ENCODE peak calls at places on chromosomes 16 and 17, in eight cellular contexts. I is activated effector memory CD4-positive, alpha-beta T cell treated with anti-CD3 and anti-CD28 coated beads, Interleukin-2, amount 50 U/mL, for 16 hours; C is AG08395; G is HL-60; D is endothelial cell; K is anterior cingulate cortex; T is psoas muscle; E is endothelial cell of umbilical vein. Q is an unnamed sample.

GRCh38 chr17:6374761-6375312 is 60.1 kb downstream of the AIPL1 start:
- DNase-seq in G (no peak), E (peak), D (no peak), I (peak), T (no peak), C (peak), K (no peak), Q (no peak)

GRCh38 chr16:578870-579405 is 9.2 kb downstream of the PIGQ start:
- DNase-seq in C (peak), K (no peak), D (peak), G (peak), T (peak), E (peak), I (peak), Q (peak)

GRCh38 chr17:77570565-77570898 is 388.0 kb upstream of the TNRC6C start:
- DNase-seq in G (no peak), I (no peak), K (no peak), D (no peak), E (no peak), C (no peak), T (no peak), Q (no peak)

GRCh38 chr16:84518804-84519341 is 14.4 kb upstream of the MEAK7 start:
- DNase-seq in D (no peak), T (no peak), K (no peak), C (no peak), G (no peak), E (no peak), I (peak), Q (no peak)

GRCh38 chr16:15457958-15458357 is 23.6 kb downstream of the BMERB1 start:
- DNase-seq in K (no peak), E (no peak), G (no peak), I (no peak), T (no peak), D (no peak), C (no peak), Q (no peak)

GRCh38 chr17:40458001-40458791 is 14.9 kb downstream of the IGFBP4 start:
- DNase-seq in E (no peak), I (no peak), C (peak), D (no peak), G (no peak), T (no peak), K (no peak), Q (no peak)

GRCh38 chr17:19019041-19019941 is 14.7 kb upstream of the FAM83G start:
- DNase-seq in E (no peak), G (no peak), D (no peak), C (no peak), I (no peak), T (peak), K (no peak), Q (peak)

GRCh38 chr17:21021208-21021803 is 21.5 kb downstream of the USP22 start:
- DNase-seq in E (no peak), T (peak), I (peak), C (no peak), D (no peak), K (no peak), G (no peak), Q (no peak)

GRCh38 chr17:41178341-41178740 is 320 bp upstream of the KRTAP4-2 start:
- DNase-seq in K (no peak), D (no peak), C (peak), E (no peak), I (no peak), G (no peak), T (no peak), Q (no peak)

GRCh38 chr17:39243155-39243554 is 17.4 kb upstream of the STAC2 start:
- DNase-seq in C (no peak), E (no peak), I (peak), G (no peak), T (no peak), K (no peak), D (no peak), Q (no peak)

GRCh38 chr16:68298907-68299515 is 11.7 kb downstream of the SLC7A6OS start:
- DNase-seq in C (peak), I (no peak), K (no peak), T (peak), E (no peak), D (no peak), G (no peak), Q (no peak)